ENCODE peak calls at places on chromosome 22, in six cellular contexts. J is Panc1, N is cardiac muscle cell, E is keratinocyte, Z is mammary epithelial cell, W is OCI-LY7. Q is an unnamed sample. For H3K36me3, the result is how much of the 10 kb centered on the place peaks cover.

GRCh38 chr22:46054091-46054877 is 77.3 kb upstream of the WNT7B start:
- DNase-seq in J (no peak), N (no peak), E (no peak), Z (peak), W (peak), Q (no peak)

GRCh38 chr22:30947821-30948454 is 20.6 kb downstream of the MORC2 start:
- DNase-seq in J (no peak), N (peak), E (no peak), Z (peak), W (peak), Q (no peak)

GRCh38 chr22:45551310-45552016 is 48.8 kb downstream of the FBLN1 start:
- DNase-seq in J (no peak), N (no peak), E (no peak), Z (no peak), W (no peak), Q (no peak)

GRCh38 chr22:44585559-44586121 is 87.6 kb upstream of the RTL6 start:
- DNase-seq in J (no peak), N (no peak), E (no peak), Z (no peak), W (no peak), Q (no peak)

GRCh38 chr22:22406445-22406844 is 102.1 kb downstream of the ZNF280B start:
- DNase-seq in J (no peak), N (no peak), E (no peak), Z (no peak), W (no peak), Q (no peak)

GRCh38 chr22:45242778-45243191 is 2.1 kb upstream of the KIAA0930 start:
- DNase-seq in J (no peak), N (no peak), E (no peak), Z (no peak), W (no peak), Q (no peak)

GRCh38 chr22:31425331-31426050 is 26.1 kb downstream of the DRG1 start:
- DNase-seq in J (no peak), N (no peak), E (no peak), Z (no peak), W (no peak), Q (no peak)

GRCh38 chr22:46079861-46080821 is 70.2 kb upstream of the PPARA start:
- DNase-seq in J (no peak), N (no peak), E (no peak), Z (peak), W (no peak), Q (no peak)

GRCh38 chr22:46008291-46008690 is 31.3 kb upstream of the WNT7B start:
- DNase-seq in J (no peak), N (no peak), E (no peak), Z (no peak), W (no peak), Q (no peak)

GRCh38 chr22:50167689-50168489 is 2.6 kb upstream of the PANX2 start:
- DNase-seq in J (no peak), N (peak), E (no peak), Z (no peak), W (no peak), Q (no peak)

GRCh38 chr22:31577711-31578110 is 81.4 kb downstream of the SFI1 start:
- DNase-seq in J (no peak), N (no peak), E (no peak), Z (no peak), W (no peak), Q (no peak)

GRCh38 chr22:36323855-36324331 is 63.9 kb downstream of the MYH9 start:
- DNase-seq in J (no peak), N (no peak), E (no peak), Z (no peak), W (no peak), Q (no peak)

GRCh38 chr22:42621505-42622002 is 6.9 kb upstream of the POLDIP3 start:
- DNase-seq in J (no peak), N (peak), E (no peak), Z (peak), W (peak), Q (no peak)

GRCh38 chr22:22814666-22815396 is 72.8 kb upstream of the IGLL5 start:
- DNase-seq in J (no peak), N (no peak), E (no peak), Z (no peak), W (no peak), Q (no peak)

GRCh38 chr22:26398741-26399153 is 30.3 kb upstream of the ASPHD2 start:
- DNase-seq in J (peak), N (peak), E (no peak), Z (peak), W (peak), Q (peak)

GRCh38 chr22:21876486-21877176 is 9.2 kb upstream of the MAPK1 start:
- DNase-seq in J (no peak), N (no peak), E (no peak), Z (peak), W (no peak), Q (no peak)

GRCh38 chr22:50267591-50268390 is 2.4 kb downstream of the MAPK11 start:
- DNase-seq in J (no peak), N (peak), E (no peak), Z (peak), W (peak), Q (no peak)

GRCh38 chr22:23325183-23325582 is 144.9 kb downstream of the BCR start:
- DNase-seq in J (no peak), N (no peak), E (no peak), Z (no peak), W (no peak), Q (no peak)

GRCh38 chr22:22035771-22036314 is 53.3 kb upstream of the TOP3B start:
- DNase-seq in J (no peak), N (no peak), E (no peak), Z (no peak), W (no peak), Q (no peak)

GRCh38 chr22:44409211-44409648 is 88.8 kb downstream of the RTL6 start:
- DNase-seq in J (no peak), N (no peak), E (no peak), Z (no peak), W (no peak), Q (no peak)

GRCh38 chr22:17775781-17776470 is 1.7 kb upstream of the BID start:
- DNase-seq in J (no peak), N (no peak), E (no peak), Z (no peak), W (no peak), Q (no peak)

GRCh38 chr22:17782621-17783020 is 8.4 kb upstream of the BID start:
- DNase-seq in J (no peak), N (no peak), E (no peak), Z (no peak), W (no peak), Q (no peak)

GRCh38 chr22:41447435-41448188 is 1.0 kb upstream of the TOB2 start:
- DNase-seq in J (no peak), N (peak), E (no peak), Z (peak), W (peak), Q (no peak)

GRCh38 chr22:17785185-17786184 is 11.2 kb upstream of the BID start:
- DNase-seq in J (peak), N (no peak), E (no peak), Z (peak), W (peak), Q (no peak)

GRCh38 chr22:48303360-48303725 is 1524.3 kb downstream of the BRD1 start:
- DNase-seq in J (no peak), N (no peak), E (no peak), Z (no peak), W (no peak), Q (no peak)

GRCh38 chr22:17808688-17809403 is 34.6 kb upstream of the BID start:
- DNase-seq in J (no peak), N (no peak), E (no peak), Z (no peak), W (no peak), Q (no peak)

GRCh38 chr22:47011131-47011854 is 248.8 kb downstream of the TBC1D22A start:
- DNase-seq in J (no peak), N (no peak), E (no peak), Z (no peak), W (no peak), Q (no peak)

GRCh38 chr22:50300620-50301257 is 6.7 kb downstream of the PLXNB2 start:
- DNase-seq in J (no peak), N (no peak), E (no peak), Z (no peak), W (no peak), Q (no peak)

GRCh38 chr22:44702479-44703219 is 645 bp downstream of the PRR5 start:
- DNase-seq in J (no peak), N (peak), E (no peak), Z (peak), W (no peak), Q (no peak)

GRCh38 chr22:46934746-46935491 is 172.5 kb downstream of the TBC1D22A start:
- DNase-seq in J (peak), N (no peak), E (peak), Z (peak), W (no peak), Q (peak)

GRCh38 chr22:30837531-30837930 is 131.0 kb downstream of the MORC2 start:
- DNase-seq in J (no peak), N (no peak), E (no peak), Z (no peak), W (no peak), Q (no peak)

GRCh38 chr22:46071451-46072029 is 78.8 kb upstream of the PPARA start:
- DNase-seq in J (no peak), N (peak), E (no peak), Z (peak), W (peak), Q (peak)

GRCh38 chr22:35314161-35314942 is 14.7 kb downstream of the TOM1 start:
- DNase-seq in J (no peak), N (no peak), E (no peak), Z (no peak), W (no peak), Q (no peak)

GRCh38 chr22:49008682-49009235 is 818.9 kb downstream of the BRD1 start:
- DNase-seq in J (no peak), N (no peak), E (no peak), Z (no peak), W (no peak), Q (no peak)

DNA sequence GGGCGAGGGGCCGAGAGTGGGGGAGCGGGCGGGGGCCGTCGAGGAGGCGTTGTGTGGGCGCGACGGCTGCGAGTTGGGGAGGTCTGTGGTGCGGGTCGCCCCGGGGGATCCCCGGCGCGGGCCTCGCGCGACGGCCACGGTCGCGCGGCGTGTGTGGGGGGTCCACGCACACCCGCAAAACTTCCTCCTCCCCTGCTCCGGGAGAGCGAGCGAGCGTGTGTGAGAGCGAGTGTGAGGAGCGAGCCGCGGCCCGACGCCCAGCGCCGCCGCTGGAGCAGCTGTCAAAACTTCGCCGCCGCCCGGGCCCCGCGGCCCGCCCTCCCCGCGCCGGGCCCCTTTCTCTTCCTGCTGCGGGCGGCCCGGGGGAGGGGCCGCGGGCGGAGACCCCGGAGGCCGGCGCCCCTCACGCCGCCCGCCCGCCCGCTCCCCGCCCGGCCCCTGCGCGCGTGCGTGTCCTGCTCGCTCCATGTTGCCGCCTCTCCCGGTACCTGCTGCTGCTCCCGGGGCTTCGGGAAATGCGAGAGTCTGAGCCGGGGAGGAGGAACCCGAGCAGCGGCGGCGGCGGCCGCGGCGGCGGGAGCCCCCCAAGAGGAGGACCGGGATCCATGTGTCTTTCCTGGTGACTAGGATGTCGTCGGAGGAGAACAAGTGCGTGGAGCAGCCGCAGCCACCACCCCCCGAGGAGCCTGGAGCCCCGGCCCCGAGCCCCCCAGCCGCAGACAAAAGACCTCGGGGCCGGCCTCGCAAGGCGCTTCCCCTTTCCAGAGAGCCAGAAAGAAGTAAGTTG is 9.0 kb upstream of the CCT8L2 start:
- DNase-seq in J (no peak), N (peak), E (no peak), Z (no peak), W (no peak), Q (no peak)
- H3K4me3 ChIP-seq in J (no peak), N (no peak), E (peak), Z (peak), W (no peak), Q (peak)

GRCh38 chr22:20771918-20772625 is 1.8 kb upstream of the SERPIND1 start:
- DNase-seq in J (no peak), N (peak), E (no peak), Z (no peak), W (no peak), Q (no peak)
- TF ChIP-seq CTCF in J (no peak), N (no peak), E (no peak), Z (peak), W (no peak), Q (peak)

GRCh38 chr22:19905619-19906276 is 35.8 kb upstream of the COMT start:
- DNase-seq in J (no peak), N (peak), E (no peak), Z (no peak), W (no peak), Q (no peak)

GRCh38 chr22:19903031-19903430 is 38.5 kb upstream of the COMT start:
- DNase-seq in J (no peak), N (peak), E (no peak), Z (no peak), W (no peak), Q (no peak)

GRCh38 chr22:19903513-19903912 is 38.1 kb upstream of the COMT start:
- DNase-seq in J (no peak), N (no peak), E (no peak), Z (no peak), W (no peak), Q (no peak)

GRCh38 chr22:19904174-19904856 is 37.3 kb upstream of the COMT start:
- DNase-seq in J (no peak), N (no peak), E (no peak), Z (no peak), W (no peak), Q (no peak)

DNA sequence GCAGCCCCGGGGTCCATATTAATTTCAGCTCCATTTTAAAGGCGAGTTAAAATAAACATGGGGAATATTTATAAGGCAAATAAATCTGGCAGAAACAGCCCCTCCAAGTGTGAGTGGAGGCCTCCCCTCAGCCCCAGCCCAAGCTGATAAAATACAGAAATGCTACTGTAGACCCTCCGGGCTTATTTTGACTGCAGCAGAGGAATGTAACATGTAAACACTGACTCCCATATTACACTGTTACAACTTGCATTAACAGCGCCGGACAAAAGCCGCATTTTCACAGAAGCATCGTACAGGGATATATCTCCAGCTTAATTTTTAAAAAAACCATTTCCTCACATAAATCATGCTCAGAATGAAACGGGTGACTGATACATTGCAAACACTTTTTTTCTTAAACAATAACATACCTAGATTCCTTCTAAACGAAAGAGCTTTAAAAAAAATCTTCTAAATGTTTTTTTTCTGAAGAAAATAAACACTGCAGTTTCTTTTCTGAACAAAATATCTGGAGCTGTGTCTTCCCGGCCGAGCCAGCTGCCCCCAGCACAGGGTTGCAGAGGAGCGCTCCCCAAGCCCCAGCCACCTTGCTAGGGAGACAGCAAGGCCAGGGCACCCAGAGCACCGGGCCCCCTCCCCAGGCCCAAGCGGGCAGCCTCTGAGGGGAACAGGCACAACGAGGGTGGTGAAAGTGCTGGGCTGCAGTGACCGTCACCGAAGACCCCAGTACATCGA is 36.5 kb upstream of the COMT start:
- DNase-seq in J (no peak), N (no peak), E (no peak), Z (no peak), W (no peak), Q (no peak)
- H3K36me3 ChIP-seq in J (under half), N (under half), E (under half), Z (under half), W (under half), Q (under half)

DNA sequence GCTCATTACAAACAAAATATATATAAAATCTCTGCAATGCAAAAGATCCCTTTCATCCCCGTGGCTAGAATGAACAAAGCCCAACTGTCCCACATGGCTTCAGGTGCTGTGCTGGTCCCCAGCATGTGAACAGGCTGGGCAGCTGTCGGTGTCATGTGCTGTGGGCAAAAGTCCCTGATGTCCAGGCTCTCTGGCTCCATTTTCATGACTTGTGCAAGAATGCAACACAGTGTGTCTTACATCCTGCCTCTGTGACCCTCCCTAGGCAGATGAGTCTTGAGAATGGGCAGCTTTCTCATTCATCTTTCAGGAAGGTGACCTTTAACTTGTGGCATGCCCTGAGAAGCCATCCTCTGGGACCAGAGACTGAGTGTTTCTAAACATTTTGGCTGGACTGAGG is 14.5 kb downstream of the GUCD1 start:
- DNase-seq in J (no peak), N (no peak), E (no peak), Z (no peak), W (no peak), Q (no peak)
- H3K4me3 ChIP-seq in J (no peak), N (no peak), E (no peak), Z (no peak), W (no peak), Q (no peak)

DNA sequence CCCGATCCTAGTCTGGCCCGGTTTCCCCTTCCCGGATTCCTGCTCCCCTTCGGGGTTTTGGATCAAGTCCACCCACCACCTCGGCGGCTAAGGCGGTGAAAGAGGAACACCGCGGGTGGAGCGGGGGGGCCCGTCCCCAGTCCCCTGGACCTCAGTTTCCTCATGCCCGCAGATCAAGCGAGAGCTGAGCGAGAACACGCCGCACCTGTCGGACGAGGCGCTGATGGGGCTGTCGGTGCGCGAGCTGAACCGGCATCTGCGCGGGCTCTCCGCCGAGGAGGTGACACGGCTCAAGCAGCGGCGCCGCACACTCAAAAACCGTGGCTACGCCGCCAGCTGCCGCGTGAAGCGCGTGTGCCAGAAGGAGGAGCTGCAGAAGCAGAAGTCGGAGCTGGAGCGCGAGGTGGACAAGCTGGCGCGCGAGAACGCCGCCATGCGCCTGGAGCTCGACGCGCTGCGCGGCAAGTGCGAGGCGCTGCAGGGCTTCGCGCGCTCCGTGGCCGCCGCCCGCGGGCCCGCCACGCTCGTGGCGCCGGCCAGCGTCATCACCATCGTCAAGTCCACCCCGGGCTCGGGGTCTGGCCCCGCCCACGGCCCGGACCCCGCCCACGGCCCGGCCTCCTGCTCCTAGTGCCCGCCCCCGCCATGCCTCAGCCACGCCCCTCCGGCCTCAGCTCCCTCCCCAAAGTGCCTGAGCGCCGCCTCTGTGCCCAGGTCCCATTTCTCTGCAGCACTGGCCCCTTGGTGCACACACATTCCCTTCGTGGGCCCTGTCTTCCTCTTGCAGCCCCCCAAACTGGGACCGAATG is 12.7 kb downstream of the MAFF start:
- DNase-seq in J (no peak), N (peak), E (no peak), Z (no peak), W (peak), Q (no peak)
- TF ChIP-seq CTCF in J (no peak), N (peak), E (no peak), Z (no peak), W (peak), Q (no peak)

GRCh38 chr22:29563652-29564460 is 10.3 kb upstream of the THOC5 start:
- DNase-seq in J (no peak), N (peak), E (no peak), Z (no peak), W (no peak), Q (no peak)
- H3K36me3 ChIP-seq in J (under half), N (under half), E (under half), Z (under half), W (under half), Q (under half)

DNA sequence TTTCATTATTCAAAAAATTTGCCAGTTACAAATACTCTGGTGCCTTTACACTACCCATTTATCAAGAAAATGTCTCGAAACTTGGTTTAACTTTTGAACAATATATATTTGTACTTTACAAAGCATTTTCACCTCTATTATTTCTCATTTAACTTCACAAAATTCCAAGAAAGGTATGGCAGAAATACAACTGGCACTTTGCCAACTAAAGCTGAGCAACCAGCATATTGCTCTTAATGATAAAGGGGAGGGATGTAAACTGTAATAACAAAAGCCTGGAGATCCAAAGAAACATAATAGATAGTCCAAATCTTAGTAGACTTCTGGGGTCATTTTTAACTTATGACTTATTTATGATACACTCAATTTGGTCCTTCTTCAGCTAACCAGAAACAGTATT is 7.7 kb downstream of the PITPNB start:
- DNase-seq in J (no peak), N (peak), E (no peak), Z (no peak), W (no peak), Q (no peak)
- H3K4me3 ChIP-seq in J (no peak), N (no peak), E (no peak), Z (no peak), W (no peak), Q (no peak)